ENCODE peak calls at places on chromosome 20, in four cellular contexts. G is cardiac fibroblast, X is AG04449, P is WERI-Rb-1. B is an unnamed sample.

GRCh38 chr20:25207960-25208534 is 12.5 kb downstream of the ENTPD6 start:
- DNase-seq in G (no peak), X (no peak), P (no peak), B (no peak)

GRCh38 chr20:63434599-63435378 is 37.7 kb downstream of the KCNQ2 start:
- DNase-seq in G (peak), X (no peak), P (peak), B (peak)

GRCh38 chr20:12728782-12729181 is 280.0 kb upstream of the SPTLC3 start:
- DNase-seq in G (no peak), X (no peak), P (no peak), B (no peak)

GRCh38 chr20:45206746-45207145 is at the start of gene SEMG1:
- DNase-seq in G (no peak), X (no peak), P (no peak), B (no peak)

GRCh38 chr20:57293998-57294397 is 27.6 kb upstream of the BMP7 start:
- DNase-seq in G (no peak), X (no peak), P (no peak), B (no peak)

GRCh38 chr20:19699132-19699971 is 58.7 kb upstream of the RIN2 start:
- DNase-seq in G (peak), X (peak), P (no peak), B (no peak)

GRCh38 chr20:64039293-64040160 is 3.5 kb downstream of the C20orf204 start:
- DNase-seq in G (no peak), X (no peak), P (no peak), B (no peak)

GRCh38 chr20:51715028-51715872 is 52.9 kb downstream of the ATP9A start:
- DNase-seq in G (no peak), X (no peak), P (no peak), B (no peak)

GRCh38 chr20:63639093-63639860 is 12.4 kb upstream of the GMEB2 start:
- DNase-seq in G (no peak), X (no peak), P (no peak), B (no peak)

GRCh38 chr20:56433880-56434255 is 21.8 kb downstream of the CASS4 start:
- DNase-seq in G (peak), X (no peak), P (no peak), B (peak)

GRCh38 chr20:15310361-15310760 is 972.9 kb upstream of the FLRT3 start:
- DNase-seq in G (no peak), X (no peak), P (no peak), B (no peak)

GRCh38 chr20:13028001-13028400 is 19.2 kb downstream of the SPTLC3 start:
- DNase-seq in G (peak), X (no peak), P (no peak), B (no peak)

GRCh38 chr20:12949429-12949980 is 59.3 kb upstream of the SPTLC3 start:
- DNase-seq in G (no peak), X (no peak), P (no peak), B (no peak)

GRCh38 chr20:31440012-31440659 is at the start of gene DEFB123:
- DNase-seq in G (no peak), X (no peak), P (no peak), B (no peak)
- TF ChIP-seq CTCF in G (peak), X (peak), P (peak), B (peak)

DNA sequence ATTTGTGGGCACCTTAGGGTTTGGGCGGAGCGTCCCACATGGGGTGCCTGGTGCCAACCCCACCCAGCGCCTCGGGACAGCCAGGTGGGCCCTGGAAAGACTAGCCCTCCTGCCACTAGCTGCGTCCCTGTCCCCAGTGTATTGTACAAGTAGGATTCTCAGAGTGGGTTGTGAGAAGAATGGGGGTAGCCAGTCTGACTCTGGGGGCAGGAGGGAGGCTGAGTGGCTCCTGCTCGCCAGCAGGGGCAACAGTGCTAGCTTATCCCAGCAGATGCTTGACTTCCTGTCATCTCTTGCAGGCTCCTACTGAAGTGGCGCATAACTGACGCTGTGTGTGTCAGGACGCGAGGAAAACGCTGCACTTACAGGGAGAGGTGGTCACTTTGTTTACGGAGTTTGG is 9.3 kb downstream of the PSMA7 start:
- DNase-seq in G (no peak), X (no peak), P (no peak), B (no peak)
- TF ChIP-seq CTCF in G (peak), X (peak), P (peak), B (no peak)

GRCh38 chr20:60035486-60035885 is 77.3 kb downstream of the CDH26 start:
- DNase-seq in G (no peak), X (no peak), P (no peak), B (no peak)

GRCh38 chr20:60039526-60039925 is 81.3 kb downstream of the CDH26 start:
- DNase-seq in G (no peak), X (no peak), P (no peak), B (no peak)

GRCh38 chr20:60038400-60038799 is 80.2 kb downstream of the CDH26 start:
- DNase-seq in G (no peak), X (no peak), P (no peak), B (no peak)

GRCh38 chr20:60036346-60037119 is 78.3 kb downstream of the CDH26 start:
- DNase-seq in G (no peak), X (no peak), P (no peak), B (no peak)

DNA sequence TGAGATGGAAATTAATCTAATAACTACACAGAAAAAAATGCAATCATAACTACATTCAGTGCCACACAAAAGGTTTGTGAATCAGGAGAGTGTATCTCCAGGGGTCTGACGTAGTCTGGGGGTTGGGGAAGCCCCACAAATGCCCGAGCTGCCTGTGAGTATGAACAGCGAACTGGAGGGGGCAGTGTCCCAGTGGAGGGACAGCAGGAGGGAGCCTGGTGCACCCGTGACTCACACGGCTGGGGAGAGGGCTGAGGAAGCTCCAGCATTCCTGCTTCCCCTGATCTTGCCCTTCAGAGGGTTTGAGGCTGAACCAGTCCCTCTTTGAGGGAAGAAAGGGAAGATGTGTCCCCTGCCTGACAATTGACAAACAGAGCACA is 78.9 kb downstream of the CDH26 start:
- DNase-seq in G (peak), X (no peak), P (no peak), B (no peak)
- TF ChIP-seq CTCF in G (peak), X (peak), P (peak), B (no peak)

DNA sequence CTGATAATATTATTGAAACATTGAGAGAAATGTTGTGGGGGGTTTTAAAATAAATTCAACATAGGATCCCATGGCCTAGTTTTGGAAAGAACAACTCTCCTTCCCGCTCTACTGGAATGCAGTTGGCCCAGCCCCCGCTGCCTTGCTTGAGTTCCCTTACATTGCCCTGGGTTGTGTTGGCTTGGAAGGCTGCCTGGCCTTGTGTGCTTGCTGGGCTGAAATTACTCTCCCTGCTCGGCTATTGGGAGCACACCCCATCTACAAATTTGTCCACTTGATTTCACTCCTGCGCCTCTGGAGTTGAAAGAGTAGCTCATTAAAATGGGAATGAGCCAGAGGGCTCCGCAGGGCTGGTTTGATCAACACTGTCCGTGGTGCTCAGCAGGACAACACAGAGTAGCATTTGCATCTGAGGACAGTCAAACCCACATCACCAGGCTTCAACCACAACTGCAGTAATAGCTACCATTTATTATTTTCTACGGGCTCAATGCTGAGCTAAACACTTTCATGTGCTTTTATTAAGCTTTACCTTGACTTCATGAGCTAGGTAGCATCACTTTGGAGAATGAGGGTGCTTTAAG is 35.2 kb downstream of the DOK5 start:
- DNase-seq in G (no peak), X (no peak), P (no peak), B (no peak)
- TF ChIP-seq CTCF in G (no peak), X (no peak), P (no peak), B (no peak)

GRCh38 chr20:561437-562231 is 18.0 kb upstream of the CSNK2A1 start:
- DNase-seq in G (peak), X (no peak), P (peak), B (peak)
- TF ChIP-seq CTCF in G (peak), X (peak), P (peak), B (peak)

DNA sequence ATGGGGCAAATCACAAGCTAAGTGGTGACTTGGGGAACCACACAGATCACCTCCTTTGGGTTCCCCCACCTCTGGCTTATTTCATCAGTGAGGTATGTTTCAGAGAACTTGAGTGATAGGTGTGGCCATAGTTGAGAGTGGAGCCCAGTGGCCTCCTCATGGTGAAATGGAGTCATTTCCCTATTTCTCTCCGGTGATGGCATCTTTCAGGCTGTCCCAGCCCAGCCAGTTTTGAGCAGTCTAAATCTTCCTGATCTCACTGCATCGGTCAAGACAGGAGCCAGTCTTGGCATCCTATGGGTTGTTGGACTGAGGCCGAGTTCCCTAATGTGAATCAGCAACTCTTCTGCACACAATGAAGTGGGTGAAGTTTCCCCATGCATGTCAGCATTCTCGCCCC is 132.4 kb downstream of the EYA2 start:
- DNase-seq in G (no peak), X (no peak), P (no peak), B (no peak)
- TF ChIP-seq CTCF in G (no peak), X (no peak), P (no peak), B (no peak)

DNA sequence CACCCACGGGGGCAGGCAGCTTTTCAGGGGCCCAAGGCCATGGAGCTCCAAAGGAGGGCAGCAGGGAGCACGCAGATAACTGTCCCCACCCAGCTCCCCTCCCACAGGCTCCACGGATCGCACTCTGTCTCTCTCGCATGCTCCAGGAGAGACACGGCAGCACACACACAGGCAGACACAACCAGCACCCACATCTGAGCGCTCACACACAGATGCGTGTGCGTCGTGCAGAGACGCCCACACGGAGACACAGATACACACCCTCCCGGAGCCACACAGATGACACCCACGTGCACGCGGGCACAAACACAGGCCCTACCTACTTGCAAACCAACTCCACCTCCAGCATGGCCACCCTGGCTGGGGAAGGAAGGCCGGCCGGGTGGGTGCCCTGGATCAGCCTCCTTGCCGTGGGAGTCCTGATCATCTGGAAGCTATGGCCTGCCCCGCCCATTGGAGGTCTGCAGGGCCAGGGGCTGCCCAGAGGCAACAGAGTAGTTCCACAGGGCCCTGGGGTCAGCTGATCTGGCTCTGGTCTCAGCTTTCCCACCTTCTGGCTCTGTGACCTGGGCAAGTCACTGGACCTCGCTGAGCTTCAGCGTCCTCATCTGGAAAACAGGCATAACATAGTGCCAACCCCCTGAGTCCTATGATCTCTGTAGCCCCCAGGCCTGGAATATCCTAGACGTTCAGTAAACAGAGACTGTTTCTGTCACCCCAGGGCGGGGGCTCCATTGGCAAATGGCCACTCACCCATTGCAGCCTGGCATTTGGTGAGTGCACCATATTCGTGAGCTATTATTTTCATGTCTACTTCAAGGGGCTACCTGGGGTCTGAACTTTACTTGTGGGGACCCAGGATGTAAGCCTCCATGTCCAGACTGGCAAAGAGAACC is 31.6 kb downstream of the AAR2 start:
- DNase-seq in G (no peak), X (no peak), P (peak), B (peak)
- TF ChIP-seq CTCF in G (no peak), X (no peak), P (peak), B (no peak)

GRCh38 chr20:52748235-52748950 is 223.8 kb upstream of the TSHZ2 start:
- DNase-seq in G (no peak), X (no peak), P (peak), B (no peak)

GRCh38 chr20:52746768-52747167 is 225.4 kb upstream of the TSHZ2 start:
- DNase-seq in G (no peak), X (no peak), P (no peak), B (no peak)

GRCh38 chr20:52749020-52749419 is 223.1 kb upstream of the TSHZ2 start:
- DNase-seq in G (no peak), X (no peak), P (no peak), B (no peak)

GRCh38 chr20:52746190-52746589 is 226.0 kb upstream of the TSHZ2 start:
- DNase-seq in G (no peak), X (no peak), P (peak), B (no peak)

DNA sequence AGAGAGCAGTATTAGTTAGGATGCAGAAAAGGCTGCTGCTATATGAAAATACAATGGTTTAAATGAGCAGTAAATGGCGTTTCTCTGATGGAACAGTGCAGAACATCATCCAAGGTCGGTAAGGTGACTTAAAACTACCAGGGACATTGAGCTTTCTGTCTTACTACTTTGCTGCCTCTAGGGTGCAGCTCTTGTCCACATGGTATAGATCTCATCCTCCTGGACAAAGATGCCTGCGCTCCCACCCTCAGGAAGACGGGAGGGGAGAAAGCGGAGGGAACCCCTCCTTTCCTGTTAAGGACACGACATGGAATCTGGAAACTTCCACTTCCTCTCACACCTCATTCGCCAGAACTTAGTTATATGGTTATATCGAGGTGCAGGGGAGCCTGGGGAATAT is 224.4 kb upstream of the TSHZ2 start:
- DNase-seq in G (no peak), X (no peak), P (peak), B (no peak)
- TF ChIP-seq CTCF in G (no peak), X (no peak), P (peak), B (no peak)

GRCh38 chr20:9503530-9504251 is 10.7 kb upstream of the LAMP5 start:
- DNase-seq in G (no peak), X (no peak), P (no peak), B (no peak)
- TF ChIP-seq CTCF in G (no peak), X (peak), P (peak), B (no peak)